ENCODE peak calls at places on chromosome 3, in seven cellular contexts. M is NB4, C is psoas muscle, K is heart left ventricle, A is fibroblast of pulmonary artery, X is cardiac fibroblast, I is fibroblast of lung. O is an unnamed sample.

GRCh38 chr3:62109534-62109933 is 263.8 kb downstream of the FEZF2 start:
- DNase-seq in M (no peak), C (no peak), K (no peak), A (peak; percentile 97), X (peak; percentile 97), I (peak; percentile 96), O (no peak)

GRCh38 chr3:105427332-105427731 is 60.6 kb downstream of the ALCAM start:
- DNase-seq in M (no peak), C (no peak), K (no peak), A (no peak), X (no peak), I (no peak), O (no peak)

GRCh38 chr3:111669926-111670630 is 74.9 kb upstream of the ZBED2 start:
- DNase-seq in M (no peak), C (no peak), K (no peak), A (peak; percentile 45), X (peak; percentile 32), I (peak; percentile 83), O (no peak)

GRCh38 chr3:48456466-48456865 is 9.9 kb downstream of the ATRIP start:
- DNase-seq in M (no peak), C (no peak), K (no peak), A (no peak), X (no peak), I (no peak), O (no peak)

GRCh38 chr3:32706348-32707025 is 21.5 kb downstream of the CNOT10 start:
- DNase-seq in M (no peak), C (no peak), K (no peak), A (no peak), X (peak; percentile 6), I (peak; percentile 56), O (no peak)

GRCh38 chr3:161422171-161422693 is 50.9 kb upstream of the SPTSSB start:
- DNase-seq in M (no peak), C (no peak), K (no peak), A (no peak), X (no peak), I (no peak), O (no peak)

GRCh38 chr3:151123827-151124226 is 38.4 kb downstream of the MED12L start:
- DNase-seq in M (no peak), C (no peak), K (no peak), A (no peak), X (no peak), I (no peak), O (no peak)

GRCh38 chr3:141441381-141442365 is 45.2 kb upstream of the RASA2 start:
- DNase-seq in M (peak; percentile 79), C (peak; percentile 75), K (peak; percentile 35), A (peak; percentile 81), X (peak; percentile 78), I (peak; percentile 86), O (peak; percentile 60)

GRCh38 chr3:27681249-27681748 is 40.8 kb downstream of the EOMES start:
- DNase-seq in M (peak; percentile 83), C (no peak), K (no peak), A (peak; percentile 89), X (peak; percentile 93), I (peak; percentile 77), O (no peak)

GRCh38 chr3:28624079-28624478 is 275.5 kb upstream of the AZI2 start:
- DNase-seq in M (no peak), C (no peak), K (no peak), A (no peak), X (no peak), I (no peak), O (no peak)

GRCh38 chr3:153268564-153269279 is 106.7 kb downstream of the RAP2B start:
- DNase-seq in M (no peak), C (no peak), K (no peak), A (no peak), X (no peak), I (no peak), O (no peak)

GRCh38 chr3:118972974-118973373 is 61.7 kb downstream of the IGSF11 start:
- DNase-seq in M (no peak), C (no peak), K (peak; percentile 31), A (no peak), X (no peak), I (no peak), O (no peak)

GRCh38 chr3:4571690-4572334 is 78.7 kb downstream of the ITPR1 start:
- DNase-seq in M (peak; percentile 39), C (no peak), K (no peak), A (peak; percentile 21), X (no peak), I (peak; percentile 9), O (no peak)

GRCh38 chr3:153667341-153667740 is 453.8 kb upstream of the ARHGEF26 start:
- DNase-seq in M (no peak), C (no peak), K (no peak), A (no peak), X (peak; percentile 5), I (no peak), O (no peak)

GRCh38 chr3:43369404-43370345 is 83.3 kb downstream of the SNRK start:
- DNase-seq in M (peak; percentile 53), C (peak; percentile 74), K (no peak), A (no peak), X (no peak), I (no peak), O (no peak)

GRCh38 chr3:66098436-66098835 is 59.7 kb upstream of the MAGI1 start:
- DNase-seq in M (no peak), C (no peak), K (no peak), A (peak; percentile 29), X (peak; percentile 21), I (peak; percentile 79), O (no peak)

GRCh38 chr3:15629860-15630597 is 28.5 kb downstream of the BTD start:
- DNase-seq in M (peak; percentile 83), C (no peak), K (peak; percentile 57), A (peak; percentile 93), X (peak; percentile 91), I (peak; percentile 77), O (no peak)

GRCh38 chr3:71111784-71112440 is 471.6 kb downstream of the FOXP1 start:
- DNase-seq in M (peak; percentile 46), C (no peak), K (no peak), A (peak; percentile 89), X (peak; percentile 70), I (peak; percentile 90), O (no peak)

GRCh38 chr3:71010731-71011455 is 572.6 kb downstream of the FOXP1 start:
- DNase-seq in M (no peak), C (no peak), K (no peak), A (no peak), X (no peak), I (peak; percentile 39), O (no peak)

GRCh38 chr3:100928638-100929428 is 64.4 kb downstream of the ABI3BP start:
- DNase-seq in M (no peak), C (no peak), K (no peak), A (peak; percentile 89), X (peak; percentile 90), I (peak; percentile 70), O (no peak)

GRCh38 chr3:131218196-131218595 is 163.4 kb upstream of the NUDT16 start:
- DNase-seq in M (no peak), C (no peak), K (no peak), A (no peak), X (peak; percentile 15), I (peak; percentile 95), O (no peak)

GRCh38 chr3:151016421-151016820 is 43.9 kb upstream of the CLRN1 start:
- DNase-seq in M (no peak), C (no peak), K (no peak), A (peak; percentile 24), X (peak; percentile 6), I (peak; percentile 30), O (no peak)

GRCh38 chr3:94862703-94863102 is 799.8 kb downstream of the NSUN3 start:
- DNase-seq in M (peak; percentile 48), C (no peak), K (no peak), A (peak; percentile 18), X (peak; percentile 13), I (peak; percentile 5), O (no peak)
- TF ChIP-seq CTCF in M (peak; percentile 52), C (no peak), K (peak; percentile 37), A (peak; percentile 46), X (peak; percentile 74), I (peak; percentile 38), O (no peak)

GRCh38 chr3:25962255-25962654 is 172.4 kb downstream of the OXSM start:
- DNase-seq in M (no peak), C (no peak), K (no peak), A (no peak), X (no peak), I (no peak), O (no peak)
- TF ChIP-seq CTCF in M (no peak), C (no peak), K (no peak), A (no peak), X (no peak), I (no peak), O (no peak)

DNA sequence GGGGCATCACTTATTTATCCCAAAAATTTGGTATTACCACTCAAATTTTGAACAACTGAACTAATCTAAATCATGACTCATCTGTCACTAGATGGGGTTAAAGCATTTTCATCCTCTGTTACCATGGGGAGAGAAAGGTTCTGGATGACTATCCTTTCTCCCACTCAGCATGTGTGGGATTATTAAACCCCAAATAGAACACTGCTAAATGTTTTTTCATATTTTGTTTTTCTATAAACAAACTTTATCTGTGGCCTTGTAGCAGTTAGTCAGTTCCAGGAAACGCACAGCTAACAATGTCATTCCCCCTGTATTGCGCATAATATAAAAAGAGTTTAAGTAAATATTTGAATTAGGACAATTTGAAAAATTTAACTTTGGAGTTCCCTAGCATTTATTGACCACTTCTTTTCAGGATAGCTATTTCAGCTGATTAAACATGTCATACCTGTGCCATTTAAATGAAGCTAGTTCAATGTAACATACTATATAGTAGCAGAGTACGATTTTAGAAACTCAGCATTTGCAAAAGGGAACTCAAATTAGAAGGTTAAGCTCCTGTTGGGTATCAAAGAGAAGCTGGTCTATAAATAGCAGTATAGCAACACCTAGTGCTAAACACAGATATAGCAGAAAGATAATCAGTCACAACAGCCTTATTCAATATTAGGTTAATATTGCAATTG is 9.2 kb upstream of the TMEM212 start:
- DNase-seq in M (peak; percentile 59), C (no peak), K (no peak), A (peak; percentile 85), X (peak; percentile 74), I (peak; percentile 50), O (no peak)
- TF ChIP-seq CTCF in M (peak; percentile 30), C (peak; percentile 57), K (peak; percentile 45), A (peak; percentile 40), X (peak; percentile 42), I (peak; percentile 8), O (no peak)

GRCh38 chr3:184173374-184173722 is 1.3 kb upstream of the AP2M1 start:
- DNase-seq in M (no peak), C (no peak), K (no peak), A (no peak), X (no peak), I (no peak), O (no peak)

GRCh38 chr3:184174278-184174645 is 393 bp upstream of the AP2M1 start:
- DNase-seq in M (no peak), C (no peak), K (no peak), A (no peak), X (no peak), I (no peak), O (no peak)

GRCh38 chr3:184175981-184176376 is 1.3 kb downstream of the AP2M1 start:
- DNase-seq in M (no peak), C (no peak), K (no peak), A (no peak), X (no peak), I (no peak), O (no peak)

GRCh38 chr3:184175506-184175905 is 851 bp downstream of the AP2M1 start:
- DNase-seq in M (no peak), C (no peak), K (no peak), A (no peak), X (no peak), I (no peak), O (no peak)

GRCh38 chr3:184174646-184175492 is at the start of gene AP2M1:
- DNase-seq in M (peak; percentile 98), C (peak; percentile 99), K (peak; percentile 98), A (peak; percentile 100), X (peak; percentile 100), I (peak; percentile 99), O (peak; percentile 99)
- TF ChIP-seq CTCF in M (no peak), C (no peak), K (no peak), A (no peak), X (no peak), I (no peak), O (no peak)

O was measured in activated B cell treated with CpG ODN at 0.5 μM for 24 hours.